ENCODE peak calls at places on chromosomes 4 and X, in nine cellular contexts. M, W, L, R, Z, Q, G, Y and N are unnamed samples.

GRCh38 chrX:149638860-149639259 is 7.3 kb upstream of the TMEM185A start:
- DNase-seq in M (no peak), W (no peak), L (no peak), R (no peak), Z (no peak), Q (no peak), G (peak; percentile 1), Y (no peak), N (peak; percentile 0)

GRCh38 chr4:85793256-85793655 is 318.3 kb downstream of the ARHGAP24 start:
- DNase-seq in M (no peak), W (no peak), L (no peak), R (no peak), Z (no peak), Q (no peak), G (no peak), Y (no peak), N (no peak)

GRCh38 chr4:40409835-40410234 is 74.7 kb downstream of the CHRNA9 start:
- DNase-seq in M (no peak), W (no peak), L (no peak), R (no peak), Z (no peak), Q (no peak), G (peak; percentile 58), Y (no peak), N (no peak)

GRCh38 chrX:119067023-119067739 is 5.6 kb upstream of the CT47C1 start:
- DNase-seq in M (peak; percentile 3), W (peak; percentile 67), L (peak; percentile 21), R (peak; percentile 50), Z (peak; percentile 46), Q (peak; percentile 1), G (peak; percentile 52), Y (peak; percentile 46), N (peak; percentile 42)

GRCh38 chr4:165905405-165906027 is 32.5 kb downstream of the TLL1 start:
- DNase-seq in M (no peak), W (no peak), L (no peak), R (no peak), Z (peak; percentile 53), Q (peak; percentile 35), G (no peak), Y (no peak), N (no peak)

GRCh38 chr4:14177987-14178386 is 550.5 kb upstream of the BOD1L1 start:
- DNase-seq in M (no peak), W (no peak), L (no peak), R (no peak), Z (no peak), Q (no peak), G (no peak), Y (no peak), N (no peak)

GRCh38 chr4:130820448-130820847 is 1724.5 kb downstream of the C4orf33 start:
- DNase-seq in M (no peak), W (no peak), L (no peak), R (no peak), Z (no peak), Q (no peak), G (no peak), Y (no peak), N (no peak)

GRCh38 chr4:121950680-121951569 is 935 bp downstream of the TRPC3 start:
- DNase-seq in M (no peak), W (peak; percentile 16), L (no peak), R (peak; percentile 33), Z (peak; percentile 30), Q (peak; percentile 20), G (peak; percentile 16), Y (no peak), N (no peak)

GRCh38 chr4:18641334-18641733 is 619.8 kb upstream of the LCORL start:
- DNase-seq in M (no peak), W (no peak), L (no peak), R (no peak), Z (no peak), Q (no peak), G (no peak), Y (no peak), N (no peak)

GRCh38 chr4:74365761-74366160 is 816 bp downstream of the EREG start:
- DNase-seq in M (peak; percentile 27), W (no peak), L (peak; percentile 12), R (peak; percentile 40), Z (no peak), Q (no peak), G (no peak), Y (no peak), N (peak; percentile 43)

GRCh38 chr4:173334891-173335754 is 965 bp upstream of the HMGB2 start:
- DNase-seq in M (peak; percentile 87), W (no peak), L (peak; percentile 51), R (peak; percentile 87), Z (peak; percentile 93), Q (peak; percentile 87), G (peak; percentile 87), Y (peak; percentile 54), N (peak; percentile 91)

GRCh38 chr4:120156115-120156718 is 89.6 kb upstream of the MAD2L1 start:
- DNase-seq in M (peak; percentile 28), W (peak; percentile 31), L (peak; percentile 8), R (no peak), Z (peak; percentile 8), Q (peak; percentile 16), G (peak; percentile 85), Y (no peak), N (peak; percentile 59)

GRCh38 chrX:41087219-41087618 is 2.0 kb downstream of the USP9X start:
- DNase-seq in M (no peak), W (no peak), L (no peak), R (no peak), Z (no peak), Q (no peak), G (peak; percentile 24), Y (no peak), N (no peak)

GRCh38 chrX:276588-277171 is 4.5 kb upstream of the PLCXD1 start:
- DNase-seq in M (no peak), W (no peak), L (peak; percentile 51), R (no peak), Z (no peak), Q (no peak), G (no peak), Y (no peak), N (peak; percentile 6)

GRCh38 chrX:118730500-118731247 is 3.3 kb downstream of the IL13RA1 start:
- DNase-seq in M (no peak), W (no peak), L (no peak), R (no peak), Z (no peak), Q (no peak), G (peak; percentile 65), Y (no peak), N (no peak)